ENCODE peak calls at places on chromosomes 4 and X, in seven cellular contexts. One of them, this sample, is unnamed. For H3K4me1, the result is how much of the 10 kb centered on the place peaks cover.

GRCh38 chr4:134085525-134085924 is 116.1 kb downstream of the PABPC4L start:
- DNase-seq in mesenchymal stem cell: no peak
- DNase-seq in H9: no peak
- DNase-seq in H1: no peak
- DNase-seq in mesendoderm: no peak
- DNase-seq in IMR-90: no peak
- DNase-seq in trophoblast cell: no peak
- DNase-seq in this sample: no peak

GRCh38 chrX:4579480-4579879 is 866.0 kb upstream of the PRKX start:
- DNase-seq in mesenchymal stem cell: no peak
- DNase-seq in H9: no peak
- DNase-seq in H1: no peak
- DNase-seq in mesendoderm: no peak
- DNase-seq in IMR-90: no peak
- DNase-seq in trophoblast cell: no peak
- DNase-seq in this sample: no peak

GRCh38 chr4:77699731-77700210 is 94.2 kb downstream of the CXCL13 start:
- DNase-seq in mesenchymal stem cell: peak
- DNase-seq in H9: peak
- DNase-seq in H1: no peak
- DNase-seq in mesendoderm: peak
- DNase-seq in IMR-90: peak
- DNase-seq in trophoblast cell: peak
- DNase-seq in this sample: peak

GRCh38 chr4:48162162-48162561 is 28.1 kb upstream of the TXK start:
- DNase-seq in mesenchymal stem cell: no peak
- DNase-seq in H9: no peak
- DNase-seq in H1: no peak
- DNase-seq in mesendoderm: no peak
- DNase-seq in IMR-90: peak
- DNase-seq in trophoblast cell: no peak
- DNase-seq in this sample: no peak

GRCh38 chr4:54099287-54099958 is 540 bp upstream of the GSX2 start:
- DNase-seq in mesenchymal stem cell: no peak
- DNase-seq in H9: peak
- DNase-seq in H1: no peak
- DNase-seq in mesendoderm: peak
- DNase-seq in IMR-90: no peak
- DNase-seq in trophoblast cell: peak
- DNase-seq in this sample: no peak

GRCh38 chrX:136251042-136251991 is at the start of gene MAP7D3:
- DNase-seq in mesenchymal stem cell: peak
- DNase-seq in H9: peak
- DNase-seq in H1: peak
- DNase-seq in mesendoderm: peak
- DNase-seq in IMR-90: peak
- DNase-seq in trophoblast cell: peak
- DNase-seq in this sample: peak

GRCh38 chrX:31228415-31228832 is 156.6 kb upstream of the FTHL17 start:
- DNase-seq in mesenchymal stem cell: peak
- DNase-seq in H9: no peak
- DNase-seq in H1: no peak
- DNase-seq in mesendoderm: no peak
- DNase-seq in IMR-90: peak
- DNase-seq in trophoblast cell: no peak
- DNase-seq in this sample: no peak

GRCh38 chr4:121510260-121510942 is 129.6 kb upstream of the QRFPR start:
- DNase-seq in mesenchymal stem cell: no peak
- DNase-seq in H9: no peak
- DNase-seq in H1: no peak
- DNase-seq in mesendoderm: peak
- DNase-seq in IMR-90: no peak
- DNase-seq in trophoblast cell: no peak
- DNase-seq in this sample: no peak

GRCh38 chrX:132564026-132564425 is 75.2 kb upstream of the MBNL3 start:
- DNase-seq in mesenchymal stem cell: peak
- DNase-seq in H9: no peak
- DNase-seq in H1: no peak
- DNase-seq in mesendoderm: peak
- DNase-seq in IMR-90: no peak
- DNase-seq in trophoblast cell: no peak
- DNase-seq in this sample: no peak

GRCh38 chr4:181597766-181598165 is 645.4 kb upstream of the TENM3 start:
- DNase-seq in mesenchymal stem cell: no peak
- DNase-seq in H9: no peak
- DNase-seq in H1: no peak
- DNase-seq in mesendoderm: no peak
- DNase-seq in IMR-90: peak
- DNase-seq in trophoblast cell: no peak
- DNase-seq in this sample: no peak

GRCh38 chr4:2856266-2856665 is 12.6 kb downstream of the ADD1 start:
- DNase-seq in mesenchymal stem cell: no peak
- DNase-seq in H9: no peak
- DNase-seq in H1: no peak
- DNase-seq in mesendoderm: no peak
- DNase-seq in IMR-90: no peak
- DNase-seq in trophoblast cell: no peak
- DNase-seq in this sample: no peak

GRCh38 chr4:2849267-2850140 is 5.9 kb downstream of the ADD1 start:
- DNase-seq in mesenchymal stem cell: no peak
- DNase-seq in H9: no peak
- DNase-seq in H1: no peak
- DNase-seq in mesendoderm: no peak
- DNase-seq in IMR-90: no peak
- DNase-seq in trophoblast cell: no peak
- DNase-seq in this sample: no peak

GRCh38 chr4:2855584-2855983 is 11.9 kb downstream of the ADD1 start:
- DNase-seq in mesenchymal stem cell: no peak
- DNase-seq in H9: no peak
- DNase-seq in H1: no peak
- DNase-seq in mesendoderm: no peak
- DNase-seq in IMR-90: no peak
- DNase-seq in trophoblast cell: no peak
- DNase-seq in this sample: no peak

GRCh38 chr4:2850966-2851782 is 7.5 kb downstream of the ADD1 start:
- DNase-seq in mesenchymal stem cell: no peak
- DNase-seq in H9: no peak
- DNase-seq in H1: no peak
- DNase-seq in mesendoderm: no peak
- DNase-seq in IMR-90: peak
- DNase-seq in trophoblast cell: no peak
- DNase-seq in this sample: no peak

GRCh38 chr4:2852481-2852881 is 8.8 kb downstream of the ADD1 start:
- DNase-seq in mesenchymal stem cell: no peak
- DNase-seq in H9: no peak
- DNase-seq in H1: no peak
- DNase-seq in mesendoderm: no peak
- DNase-seq in IMR-90: no peak
- DNase-seq in trophoblast cell: no peak
- DNase-seq in this sample: no peak
- H3K4me1 ChIP-seq in mesenchymal stem cell: under half
- H3K4me1 ChIP-seq in H9: under half
- H3K4me1 ChIP-seq in H1: under half
- H3K4me1 ChIP-seq in mesendoderm: under half
- H3K4me1 ChIP-seq in IMR-90: under half
- H3K4me1 ChIP-seq in trophoblast cell: under half
- H3K4me1 ChIP-seq in this sample: under half

GRCh38 chrX:153623310-153624029 is 23.5 kb upstream of the DUSP9 start:
- DNase-seq in mesenchymal stem cell: no peak
- DNase-seq in H9: no peak
- DNase-seq in H1: no peak
- DNase-seq in mesendoderm: no peak
- DNase-seq in IMR-90: no peak
- DNase-seq in trophoblast cell: no peak
- DNase-seq in this sample: no peak
- H3K23ac ChIP-seq in mesenchymal stem cell: no peak
- H3K23ac ChIP-seq in H9: no peak
- H3K23ac ChIP-seq in H1: no peak
- H3K23ac ChIP-seq in mesendoderm: no peak
- H3K23ac ChIP-seq in IMR-90: no peak
- H3K23ac ChIP-seq in trophoblast cell: no peak
- H3K23ac ChIP-seq in this sample: no peak

GRCh38 chr4:151565583-151565982 is 156.6 kb downstream of the FHIP1A start:
- DNase-seq in mesenchymal stem cell: no peak
- DNase-seq in H9: no peak
- DNase-seq in H1: no peak
- DNase-seq in mesendoderm: no peak
- DNase-seq in IMR-90: no peak
- DNase-seq in trophoblast cell: no peak
- DNase-seq in this sample: no peak

GRCh38 chr4:151567056-151567455 is 158.1 kb downstream of the FHIP1A start:
- DNase-seq in mesenchymal stem cell: no peak
- DNase-seq in H9: no peak
- DNase-seq in H1: no peak
- DNase-seq in mesendoderm: no peak
- DNase-seq in IMR-90: no peak
- DNase-seq in trophoblast cell: no peak
- DNase-seq in this sample: no peak

GRCh38 chr4:151566053-151566452 is 157.1 kb downstream of the FHIP1A start:
- DNase-seq in mesenchymal stem cell: no peak
- DNase-seq in H9: no peak
- DNase-seq in H1: no peak
- DNase-seq in mesendoderm: no peak
- DNase-seq in IMR-90: no peak
- DNase-seq in trophoblast cell: no peak
- DNase-seq in this sample: no peak

GRCh38 chr4:151569650-151570049 is 160.7 kb downstream of the FHIP1A start:
- DNase-seq in mesenchymal stem cell: no peak
- DNase-seq in H9: no peak
- DNase-seq in H1: no peak
- DNase-seq in mesendoderm: peak
- DNase-seq in IMR-90: no peak
- DNase-seq in trophoblast cell: no peak
- DNase-seq in this sample: no peak

DNA sequence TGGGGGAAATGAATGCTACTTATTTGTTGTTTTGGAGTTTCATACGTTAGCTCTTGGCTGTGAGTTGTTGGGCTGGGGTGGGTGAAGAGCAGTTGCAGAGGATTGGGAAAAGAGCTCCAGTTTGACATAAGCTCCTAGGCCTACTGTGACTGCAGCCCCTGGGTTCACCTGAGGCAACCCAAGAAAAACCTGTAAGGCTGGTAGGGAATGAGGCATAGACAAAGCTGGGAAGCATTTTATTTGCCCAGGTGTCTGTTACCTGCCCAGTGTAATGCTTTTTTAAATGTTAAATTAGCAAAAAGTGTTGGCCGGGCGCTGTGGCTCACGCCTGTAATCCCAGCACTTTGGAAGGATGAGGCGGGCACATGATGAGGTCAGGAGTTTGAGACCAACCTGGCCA is 160.0 kb downstream of the FHIP1A start:
- DNase-seq in mesenchymal stem cell: no peak
- DNase-seq in H9: no peak
- DNase-seq in H1: no peak
- DNase-seq in mesendoderm: no peak
- DNase-seq in IMR-90: no peak
- DNase-seq in trophoblast cell: no peak
- DNase-seq in this sample: no peak
- H3K4me1 ChIP-seq in mesenchymal stem cell: under half
- H3K4me1 ChIP-seq in H9: under half
- H3K4me1 ChIP-seq in H1: under half
- H3K4me1 ChIP-seq in mesendoderm: under half
- H3K4me1 ChIP-seq in IMR-90: under half
- H3K4me1 ChIP-seq in trophoblast cell: under half
- H3K4me1 ChIP-seq in this sample: under half

GRCh38 chr4:30416547-30416946 is 303.6 kb upstream of the PCDH7 start:
- DNase-seq in mesenchymal stem cell: no peak
- DNase-seq in H9: no peak
- DNase-seq in H1: no peak
- DNase-seq in mesendoderm: no peak
- DNase-seq in IMR-90: no peak
- DNase-seq in trophoblast cell: no peak
- DNase-seq in this sample: no peak

GRCh38 chr4:30413915-30414314 is 306.3 kb upstream of the PCDH7 start:
- DNase-seq in mesenchymal stem cell: no peak
- DNase-seq in H9: no peak
- DNase-seq in H1: no peak
- DNase-seq in mesendoderm: peak
- DNase-seq in IMR-90: no peak
- DNase-seq in trophoblast cell: no peak
- DNase-seq in this sample: no peak
- H3K23ac ChIP-seq in mesenchymal stem cell: no peak
- H3K23ac ChIP-seq in H9: no peak
- H3K23ac ChIP-seq in H1: no peak
- H3K23ac ChIP-seq in mesendoderm: no peak
- H3K23ac ChIP-seq in IMR-90: no peak
- H3K23ac ChIP-seq in trophoblast cell: no peak
- H3K23ac ChIP-seq in this sample: no peak

DNA sequence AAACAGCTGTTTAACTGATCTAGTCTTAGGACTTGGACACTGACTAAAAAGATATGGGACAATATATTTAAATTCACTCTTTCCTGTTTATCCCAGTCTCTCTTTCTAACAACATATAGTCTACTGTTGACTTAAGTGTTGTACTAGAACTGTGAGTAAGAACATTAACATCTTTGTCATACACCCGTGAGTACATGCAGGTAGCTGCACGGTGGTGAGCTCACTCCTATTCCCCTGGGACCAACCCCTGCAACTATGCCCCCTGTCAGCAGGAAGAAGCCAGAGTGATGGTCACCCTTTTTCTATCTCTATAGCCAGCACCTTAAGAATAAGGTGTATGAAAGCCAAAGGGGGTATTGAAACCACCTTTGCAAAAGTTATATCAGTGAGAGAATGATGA is 17.6 kb downstream of the TBL1X start:
- DNase-seq in mesenchymal stem cell: no peak
- DNase-seq in H9: no peak
- DNase-seq in H1: no peak
- DNase-seq in mesendoderm: no peak
- DNase-seq in IMR-90: no peak
- DNase-seq in trophoblast cell: no peak
- DNase-seq in this sample: no peak
- H3K4me1 ChIP-seq in mesenchymal stem cell: under half
- H3K4me1 ChIP-seq in H9: under half
- H3K4me1 ChIP-seq in H1: under half
- H3K4me1 ChIP-seq in mesendoderm: under half
- H3K4me1 ChIP-seq in IMR-90: under half
- H3K4me1 ChIP-seq in trophoblast cell: under half
- H3K4me1 ChIP-seq in this sample: under half

This sample was measured in neuronal stem cell.